ENCODE peak calls at places on chromosomes 12 and 14, in seven cellular contexts. D, R, Q, G, P, F and V are unnamed samples.

GRCh38 chr12:38919191-38919590 is 13.8 kb upstream of the CPNE8 start:
- DNase-seq in D (no peak), R (peak; percentile 29), Q (no peak), G (no peak), P (no peak), F (no peak), V (no peak)

GRCh38 chr14:21868442-21869046 is 194.9 kb upstream of the OR4E1 start:
- DNase-seq in D (peak; percentile 85), R (peak; percentile 34), Q (no peak), G (peak; percentile 53), P (peak; percentile 79), F (peak; percentile 72), V (peak; percentile 84)

GRCh38 chr14:64060648-64061096 is 207.9 kb downstream of the SYNE2 start:
- DNase-seq in D (peak; percentile 50), R (peak; percentile 10), Q (no peak), G (no peak), P (no peak), F (no peak), V (no peak)

GRCh38 chr12:58711968-58712367 is 208.3 kb downstream of the LRIG3 start:
- DNase-seq in D (no peak), R (no peak), Q (peak; percentile 44), G (no peak), P (no peak), F (no peak), V (no peak)

GRCh38 chr12:24039113-24039525 is 89.6 kb upstream of the SOX5 start:
- DNase-seq in D (no peak), R (no peak), Q (no peak), G (no peak), P (no peak), F (no peak), V (no peak)

GRCh38 chr14:63178912-63179311 is 25.3 kb upstream of the RHOJ start:
- DNase-seq in D (no peak), R (peak; percentile 65), Q (no peak), G (no peak), P (no peak), F (no peak), V (no peak)

GRCh38 chr12:89542912-89543592 is 17.2 kb upstream of the POC1B start:
- DNase-seq in D (peak; percentile 88), R (peak; percentile 75), Q (no peak), G (peak; percentile 32), P (peak; percentile 60), F (peak; percentile 47), V (peak; percentile 66)

GRCh38 chr12:75481774-75482173 is 1.2 kb downstream of the GLIPR1 start:
- DNase-seq in D (no peak), R (peak; percentile 12), Q (no peak), G (no peak), P (no peak), F (no peak), V (no peak)

GRCh38 chr14:55804198-55804553 is 224.2 kb downstream of the KTN1 start:
- DNase-seq in D (no peak), R (no peak), Q (no peak), G (no peak), P (no peak), F (no peak), V (no peak)

GRCh38 chr14:103708750-103709187 is 6.5 kb downstream of the XRCC3 start:
- DNase-seq in D (no peak), R (no peak), Q (no peak), G (no peak), P (no peak), F (no peak), V (no peak)

GRCh38 chr14:99191663-99192621 is 80.1 kb downstream of the BCL11B start:
- DNase-seq in D (no peak), R (peak; percentile 27), Q (peak; percentile 23), G (no peak), P (peak; percentile 20), F (no peak), V (peak; percentile 49)

GRCh38 chr12:49922349-49923034 is 18.8 kb upstream of the FAIM2 start:
- DNase-seq in D (peak; percentile 37), R (no peak), Q (no peak), G (no peak), P (no peak), F (no peak), V (no peak)

GRCh38 chr12:65634061-65634460 is 190.2 kb upstream of the HMGA2 start:
- DNase-seq in D (no peak), R (no peak), Q (no peak), G (no peak), P (no peak), F (no peak), V (no peak)

GRCh38 chr12:91111366-91112321 is at the start of gene LUM:
- DNase-seq in D (peak; percentile 53), R (no peak), Q (peak; percentile 88), G (no peak), P (no peak), F (no peak), V (no peak)

GRCh38 chr12:24127919-24128721 is 178.7 kb upstream of the SOX5 start:
- DNase-seq in D (no peak), R (no peak), Q (no peak), G (no peak), P (no peak), F (no peak), V (no peak)

GRCh38 chr12:92326877-92327276 is 181.2 kb upstream of the BTG1 start:
- DNase-seq in D (no peak), R (no peak), Q (no peak), G (no peak), P (no peak), F (no peak), V (no peak)

GRCh38 chr12:114406326-114407033 is 536 bp upstream of the TBX5 start:
- DNase-seq in D (no peak), R (no peak), Q (no peak), G (no peak), P (no peak), F (no peak), V (no peak)